ENCODE peak calls at places on chromosomes 5 and 9, in seven cellular contexts. One of them, this sample, is unnamed.
A peak's percentile ranks its signal among the peaks of the same experiment; 100 is the strongest.

GRCh38 chr5:117621921-117622320 is 1047.3 kb upstream of the SEMA6A start:
- DNase-seq in sigmoid colon: no peak
- DNase-seq in transverse colon: no peak
- DNase-seq in SK-N-SH: no peak
- DNase-seq in spleen: no peak
- DNase-seq in breast epithelium: no peak
- DNase-seq in stomach: no peak
- DNase-seq in this sample: no peak

GRCh38 chr5:125660231-125660895 is 762.8 kb upstream of the GRAMD2B start:
- DNase-seq in transverse colon: no peak
- DNase-seq in breast epithelium: no peak
- DNase-seq in stomach: no peak
- DNase-seq in SK-N-SH: no peak
- DNase-seq in sigmoid colon: no peak
- DNase-seq in spleen: no peak
- DNase-seq in this sample: no peak

GRCh38 chr5:146940295-146940694 is 61.7 kb upstream of the PPP2R2B start:
- DNase-seq in breast epithelium: no peak
- DNase-seq in SK-N-SH: no peak
- DNase-seq in sigmoid colon: no peak
- DNase-seq in spleen: no peak
- DNase-seq in transverse colon: no peak
- DNase-seq in stomach: no peak
- DNase-seq in this sample: no peak

GRCh38 chr9:92709954-92710353 is 40.0 kb upstream of the IPPK start:
- DNase-seq in stomach: no peak
- DNase-seq in sigmoid colon: no peak
- DNase-seq in transverse colon: no peak
- DNase-seq in SK-N-SH: no peak
- DNase-seq in spleen: no peak
- DNase-seq in breast epithelium: peak; percentile 44
- DNase-seq in this sample: no peak

GRCh38 chr9:109181284-109181683 is 14.2 kb upstream of the FRRS1L start:
- DNase-seq in transverse colon: no peak
- DNase-seq in stomach: no peak
- DNase-seq in sigmoid colon: no peak
- DNase-seq in spleen: no peak
- DNase-seq in SK-N-SH: no peak
- DNase-seq in breast epithelium: no peak
- DNase-seq in this sample: no peak

GRCh38 chr5:96377167-96377566 is 55.9 kb downstream of the PCSK1 start:
- DNase-seq in spleen: no peak
- DNase-seq in transverse colon: no peak
- DNase-seq in breast epithelium: no peak
- DNase-seq in stomach: no peak
- DNase-seq in SK-N-SH: no peak
- DNase-seq in sigmoid colon: no peak
- DNase-seq in this sample: no peak

GRCh38 chr9:78314953-78315870 is 18.3 kb downstream of the PSAT1 start:
- DNase-seq in sigmoid colon: no peak
- DNase-seq in spleen: no peak
- DNase-seq in stomach: no peak
- DNase-seq in breast epithelium: no peak
- DNase-seq in SK-N-SH: no peak
- DNase-seq in transverse colon: no peak
- DNase-seq in this sample: no peak

GRCh38 chr9:112631313-112631712 is 86.6 kb downstream of the INIP start:
- DNase-seq in SK-N-SH: no peak
- DNase-seq in sigmoid colon: no peak
- DNase-seq in stomach: no peak
- DNase-seq in spleen: no peak
- DNase-seq in breast epithelium: no peak
- DNase-seq in transverse colon: no peak
- DNase-seq in this sample: no peak

GRCh38 chr5:157335534-157336422 is 69.9 kb downstream of the CYFIP2 start:
- DNase-seq in transverse colon: no peak
- DNase-seq in sigmoid colon: no peak
- DNase-seq in SK-N-SH: no peak
- DNase-seq in breast epithelium: no peak
- DNase-seq in stomach: no peak
- DNase-seq in spleen: no peak
- DNase-seq in this sample: peak; percentile 36

GRCh38 chr9:88007291-88007650 is 32.9 kb upstream of the CDK20 start:
- DNase-seq in transverse colon: no peak
- DNase-seq in stomach: no peak
- DNase-seq in sigmoid colon: no peak
- DNase-seq in spleen: no peak
- DNase-seq in SK-N-SH: no peak
- DNase-seq in breast epithelium: no peak
- DNase-seq in this sample: no peak

GRCh38 chr5:180047667-180048066 is 23.9 kb downstream of the RNF130 start:
- DNase-seq in stomach: peak; percentile 55
- DNase-seq in breast epithelium: peak; percentile 64
- DNase-seq in spleen: no peak
- DNase-seq in transverse colon: peak; percentile 16
- DNase-seq in sigmoid colon: peak; percentile 77
- DNase-seq in SK-N-SH: no peak
- DNase-seq in this sample: peak; percentile 33

GRCh38 chr5:140967226-140967893 is 1.1 kb downstream of the PCDHAC2 start:
- DNase-seq in stomach: no peak
- DNase-seq in SK-N-SH: no peak
- DNase-seq in transverse colon: no peak
- DNase-seq in spleen: no peak
- DNase-seq in breast epithelium: no peak
- DNase-seq in sigmoid colon: no peak
- DNase-seq in this sample: no peak

GRCh38 chr9:125431741-125432271 is 170.2 kb downstream of the GAPVD1 start:
- DNase-seq in spleen: no peak
- DNase-seq in transverse colon: no peak
- DNase-seq in stomach: no peak
- DNase-seq in sigmoid colon: peak; percentile 48
- DNase-seq in breast epithelium: no peak
- DNase-seq in SK-N-SH: peak; percentile 49
- DNase-seq in this sample: no peak

GRCh38 chr5:44665101-44665701 is 143.5 kb upstream of the MRPS30 start:
- DNase-seq in stomach: no peak
- DNase-seq in SK-N-SH: no peak
- DNase-seq in transverse colon: no peak
- DNase-seq in sigmoid colon: no peak
- DNase-seq in breast epithelium: no peak
- DNase-seq in spleen: peak; percentile 66
- DNase-seq in this sample: no peak

GRCh38 chr5:33969572-33970452 is 14.7 kb downstream of the SLC45A2 start:
- DNase-seq in sigmoid colon: no peak
- DNase-seq in transverse colon: no peak
- DNase-seq in SK-N-SH: peak; percentile 32
- DNase-seq in stomach: no peak
- DNase-seq in breast epithelium: no peak
- DNase-seq in spleen: no peak
- DNase-seq in this sample: no peak

GRCh38 chr9:27457445-27457844 is 66.6 kb upstream of the IFNK start:
- DNase-seq in stomach: no peak
- DNase-seq in transverse colon: peak; percentile 83
- DNase-seq in spleen: peak; percentile 79
- DNase-seq in breast epithelium: no peak
- DNase-seq in SK-N-SH: no peak
- DNase-seq in sigmoid colon: no peak
- DNase-seq in this sample: no peak

GRCh38 chr5:56480305-56481146 is 247.4 kb upstream of the ANKRD55 start:
- DNase-seq in breast epithelium: peak; percentile 63
- DNase-seq in transverse colon: peak; percentile 48
- DNase-seq in SK-N-SH: peak; percentile 92
- DNase-seq in spleen: peak; percentile 88
- DNase-seq in stomach: peak; percentile 34
- DNase-seq in sigmoid colon: peak; percentile 78
- DNase-seq in this sample: peak; percentile 27

GRCh38 chr9:127318651-127319167 is 54.1 kb downstream of the GARNL3 start:
- DNase-seq in transverse colon: no peak
- DNase-seq in sigmoid colon: no peak
- DNase-seq in spleen: no peak
- DNase-seq in SK-N-SH: no peak
- DNase-seq in stomach: no peak
- DNase-seq in breast epithelium: no peak
- DNase-seq in this sample: no peak

GRCh38 chr5:15009420-15009819 is 137.8 kb upstream of the ANKH start:
- DNase-seq in stomach: no peak
- DNase-seq in spleen: no peak
- DNase-seq in sigmoid colon: no peak
- DNase-seq in transverse colon: no peak
- DNase-seq in breast epithelium: no peak
- DNase-seq in SK-N-SH: peak; percentile 25
- DNase-seq in this sample: peak; percentile 83

GRCh38 chr5:2523180-2523579 is 228.3 kb downstream of the IRX2 start:
- DNase-seq in spleen: no peak
- DNase-seq in transverse colon: no peak
- DNase-seq in SK-N-SH: no peak
- DNase-seq in sigmoid colon: no peak
- DNase-seq in breast epithelium: no peak
- DNase-seq in stomach: no peak
- DNase-seq in this sample: no peak

GRCh38 chr5:94891565-94892362 is 273.3 kb downstream of the SLF1 start:
- DNase-seq in spleen: no peak
- DNase-seq in stomach: no peak
- DNase-seq in breast epithelium: no peak
- DNase-seq in sigmoid colon: no peak
- DNase-seq in transverse colon: no peak
- DNase-seq in SK-N-SH: no peak
- DNase-seq in this sample: no peak

DNA sequence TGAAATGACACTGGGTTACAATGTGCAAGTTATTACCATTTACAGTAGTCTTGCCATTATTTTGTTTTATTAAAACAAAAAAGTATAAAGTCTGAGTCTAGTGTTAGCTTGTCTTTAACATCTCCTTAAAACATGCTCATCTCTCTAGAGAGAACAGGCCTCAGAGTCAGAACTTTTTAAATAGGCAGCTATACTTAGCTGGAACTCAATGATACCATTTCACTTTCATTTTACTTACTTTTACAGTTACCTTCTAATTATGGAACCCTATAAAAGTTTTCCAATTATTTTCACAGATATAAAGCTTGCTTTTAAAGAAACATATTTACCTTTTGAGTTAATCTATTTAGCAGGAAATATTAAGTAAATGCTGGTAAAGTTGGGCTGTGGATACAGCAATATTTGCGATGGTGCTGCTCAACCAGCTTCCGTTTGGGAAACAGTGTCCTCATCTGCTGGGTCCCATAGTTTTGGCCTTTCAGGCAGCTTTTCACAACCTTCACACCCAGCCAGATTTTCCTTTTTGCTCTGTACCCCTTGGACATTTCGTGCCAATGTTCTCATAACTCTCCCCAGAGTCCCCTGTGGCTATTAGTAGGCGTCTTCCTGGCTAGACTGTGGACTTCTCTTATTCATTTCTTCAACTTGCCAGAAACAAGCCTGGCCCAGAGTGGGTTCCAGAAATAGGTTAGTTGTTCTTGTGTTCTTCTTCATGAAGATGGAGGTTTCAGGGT is 36.3 kb upstream of the UBTD2 start:
- DNase-seq in stomach: no peak
- DNase-seq in breast epithelium: no peak
- DNase-seq in SK-N-SH: no peak
- DNase-seq in spleen: no peak
- DNase-seq in sigmoid colon: no peak
- DNase-seq in transverse colon: no peak
- DNase-seq in this sample: no peak
- H3K4me3 ChIP-seq in stomach: no peak overlapping the region
- H3K4me3 ChIP-seq in breast epithelium: no peak overlapping the region
- H3K4me3 ChIP-seq in SK-N-SH: no peak overlapping the region
- H3K4me3 ChIP-seq in spleen: no peak overlapping the region
- H3K4me3 ChIP-seq in sigmoid colon: no peak overlapping the region
- H3K4me3 ChIP-seq in transverse colon: no peak overlapping the region
- H3K4me3 ChIP-seq in this sample: no peak overlapping the region

GRCh38 chr9:89716559-89716958 is 111.7 kb downstream of the GADD45G start:
- DNase-seq in breast epithelium: no peak
- DNase-seq in sigmoid colon: no peak
- DNase-seq in spleen: no peak
- DNase-seq in stomach: no peak
- DNase-seq in SK-N-SH: no peak
- DNase-seq in transverse colon: no peak
- DNase-seq in this sample: no peak
- TF ChIP-seq POLR2AphosphoS5 in breast epithelium: no peak
- TF ChIP-seq POLR2AphosphoS5 in sigmoid colon: no peak
- TF ChIP-seq POLR2AphosphoS5 in spleen: no peak
- TF ChIP-seq POLR2AphosphoS5 in stomach: no peak
- TF ChIP-seq POLR2AphosphoS5 in SK-N-SH: no peak
- TF ChIP-seq POLR2AphosphoS5 in transverse colon: no peak
- TF ChIP-seq POLR2AphosphoS5 in this sample: no peak

GRCh38 chr5:178695560-178695959 is 34.9 kb downstream of the ZNF354A start:
- DNase-seq in breast epithelium: no peak
- DNase-seq in stomach: no peak
- DNase-seq in transverse colon: no peak
- DNase-seq in SK-N-SH: no peak
- DNase-seq in sigmoid colon: no peak
- DNase-seq in spleen: no peak
- DNase-seq in this sample: no peak

GRCh38 chr5:178703015-178703414 is 27.4 kb downstream of the ZNF354A start:
- DNase-seq in sigmoid colon: no peak
- DNase-seq in stomach: no peak
- DNase-seq in SK-N-SH: no peak
- DNase-seq in spleen: no peak
- DNase-seq in breast epithelium: no peak
- DNase-seq in transverse colon: no peak
- DNase-seq in this sample: no peak

GRCh38 chr5:178699854-178700253 is 30.6 kb downstream of the ZNF354A start:
- DNase-seq in spleen: no peak
- DNase-seq in SK-N-SH: peak; percentile 63
- DNase-seq in breast epithelium: no peak
- DNase-seq in sigmoid colon: no peak
- DNase-seq in transverse colon: no peak
- DNase-seq in stomach: no peak
- DNase-seq in this sample: no peak
- H3K9me3 ChIP-seq in spleen: peaks cover 36% of the 10 kb centered on the region
- H3K9me3 ChIP-seq in SK-N-SH: no peaks in the 10 kb centered on the region
- H3K9me3 ChIP-seq in breast epithelium: peaks cover 27% of the 10 kb centered on the region
- H3K9me3 ChIP-seq in sigmoid colon: peaks cover 7% of the 10 kb centered on the region
- H3K9me3 ChIP-seq in transverse colon: peaks cover 5% of the 10 kb centered on the region
- H3K9me3 ChIP-seq in stomach: peaks cover 51% of the 10 kb centered on the region
- H3K9me3 ChIP-seq in this sample: no peaks in the 10 kb centered on the region

GRCh38 chr9:131397100-131397790 is 3.4 kb downstream of the PRRC2B start:
- DNase-seq in stomach: peak; percentile 47
- DNase-seq in transverse colon: no peak
- DNase-seq in spleen: no peak
- DNase-seq in breast epithelium: no peak
- DNase-seq in SK-N-SH: no peak
- DNase-seq in sigmoid colon: no peak
- DNase-seq in this sample: peak; percentile 63

GRCh38 chr9:131395745-131396479 is 2.0 kb downstream of the PRRC2B start:
- DNase-seq in spleen: no peak
- DNase-seq in transverse colon: no peak
- DNase-seq in SK-N-SH: no peak
- DNase-seq in sigmoid colon: no peak
- DNase-seq in breast epithelium: no peak
- DNase-seq in stomach: no peak
- DNase-seq in this sample: no peak

GRCh38 chr9:131399972-131400371 is 6.1 kb downstream of the PRRC2B start:
- DNase-seq in spleen: no peak
- DNase-seq in sigmoid colon: no peak
- DNase-seq in SK-N-SH: no peak
- DNase-seq in breast epithelium: no peak
- DNase-seq in stomach: no peak
- DNase-seq in transverse colon: no peak
- DNase-seq in this sample: no peak

GRCh38 chr9:131396626-131397025 is 2.7 kb downstream of the PRRC2B start:
- DNase-seq in breast epithelium: no peak
- DNase-seq in SK-N-SH: no peak
- DNase-seq in spleen: no peak
- DNase-seq in sigmoid colon: no peak
- DNase-seq in stomach: no peak
- DNase-seq in transverse colon: no peak
- DNase-seq in this sample: no peak

GRCh38 chr9:131398204-131398603 is 4.3 kb downstream of the PRRC2B start:
- DNase-seq in stomach: peak; percentile 54
- DNase-seq in breast epithelium: no peak
- DNase-seq in SK-N-SH: no peak
- DNase-seq in sigmoid colon: no peak
- DNase-seq in transverse colon: peak; percentile 45
- DNase-seq in spleen: peak; percentile 84
- DNase-seq in this sample: peak; percentile 80
- H3K4me3 ChIP-seq in stomach: peak overlapping the region; percentile 19
- H3K4me3 ChIP-seq in breast epithelium: no peak overlapping the region
- H3K4me3 ChIP-seq in SK-N-SH: no peak overlapping the region
- H3K4me3 ChIP-seq in sigmoid colon: no peak overlapping the region
- H3K4me3 ChIP-seq in transverse colon: no peak overlapping the region
- H3K4me3 ChIP-seq in spleen: no peak overlapping the region
- H3K4me3 ChIP-seq in this sample: no peak overlapping the region

This sample was measured in prostate gland.